ENCODE peak calls at places on chromosome 10, in eight cellular contexts. P, G, R, H, F, O, A and J are unnamed samples.

GRCh38 chr10:132036153-132036886 is 29.4 kb upstream of the JAKMIP3 start:
- DNase-seq in G (no peak), A (no peak), H (no peak), P (no peak), F (no peak), R (peak), O (peak), J (peak)

GRCh38 chr10:11668847-11669610 is 57.6 kb upstream of the USP6NL start:
- DNase-seq in A (no peak), R (no peak), O (no peak), F (no peak), G (no peak), H (no peak), P (no peak), J (no peak)

GRCh38 chr10:132829403-132829802 is 43.5 kb upstream of the NKX6-2 start:
- DNase-seq in G (no peak), P (no peak), F (no peak), H (no peak), A (no peak), O (no peak), R (no peak), J (no peak)

GRCh38 chr10:4407783-4408182 is 418.2 kb upstream of the AKR1E2 start:
- DNase-seq in G (peak), P (no peak), H (no peak), A (no peak), R (no peak), F (no peak), O (no peak), J (no peak)

GRCh38 chr10:3143791-3144434 is 28.7 kb downstream of the PITRM1 start:
- DNase-seq in A (no peak), G (no peak), P (no peak), F (no peak), R (no peak), H (no peak), O (no peak), J (no peak)

GRCh38 chr10:96043157-96043894 is at the start of gene CCNJ:
- DNase-seq in F (peak), A (peak), R (peak), O (peak), H (peak), G (peak), P (peak), J (peak)

GRCh38 chr10:97381626-97382025 is 19.5 kb downstream of the RRP12 start:
- DNase-seq in H (no peak), R (no peak), F (no peak), P (no peak), A (no peak), O (no peak), G (no peak), J (no peak)

GRCh38 chr10:18328941-18329340 is 188.7 kb downstream of the CACNB2 start:
- DNase-seq in F (no peak), P (no peak), R (no peak), A (no peak), H (no peak), G (no peak), O (no peak), J (no peak)

GRCh38 chr10:83978681-83979383 is 160.5 kb upstream of the GHITM start:
- DNase-seq in O (no peak), A (no peak), R (no peak), F (no peak), H (no peak), P (no peak), G (no peak), J (no peak)

GRCh38 chr10:28796606-28797512 is 119.5 kb downstream of the BAMBI start:
- DNase-seq in H (no peak), F (no peak), G (no peak), A (no peak), P (no peak), O (no peak), R (no peak), J (no peak)

GRCh38 chr10:74263996-74264395 is 113.0 kb downstream of the ADK start:
- DNase-seq in O (no peak), A (no peak), H (no peak), F (no peak), P (no peak), G (no peak), R (no peak), J (no peak)